ENCODE peak calls at places on chromosomes 4 and X, in ten cellular contexts. One of them, this sample, is unnamed.

GRCh38 chrX:130260316-130260715 is 8.4 kb downstream of the ZNF280C start:
- DNase-seq in OCI-LY7: no peak
- DNase-seq in HepG2: no peak
- DNase-seq in A549: no peak
- DNase-seq in Peyer's patch: no peak
- DNase-seq in pancreas: no peak
- DNase-seq in lower lobe of right lung: no peak
- DNase-seq in right lobe of liver: no peak
- DNase-seq in IMR-90: peak; percentile 58
- DNase-seq in CD8-positive, alpha-beta T cell: no peak
- DNase-seq in this sample: no peak

GRCh38 chr4:67220848-67221247 is 324.5 kb downstream of the CENPC start:
- DNase-seq in OCI-LY7: no peak
- DNase-seq in HepG2: no peak
- DNase-seq in A549: no peak
- DNase-seq in Peyer's patch: no peak
- DNase-seq in pancreas: no peak
- DNase-seq in lower lobe of right lung: no peak
- DNase-seq in right lobe of liver: no peak
- DNase-seq in IMR-90: no peak
- DNase-seq in CD8-positive, alpha-beta T cell: no peak
- DNase-seq in this sample: no peak

GRCh38 chr4:10655968-10656367 is 28.6 kb downstream of the CLNK start:
- DNase-seq in OCI-LY7: no peak
- DNase-seq in HepG2: no peak
- DNase-seq in A549: no peak
- DNase-seq in Peyer's patch: no peak
- DNase-seq in pancreas: no peak
- DNase-seq in lower lobe of right lung: no peak
- DNase-seq in right lobe of liver: no peak
- DNase-seq in IMR-90: peak; percentile 88
- DNase-seq in CD8-positive, alpha-beta T cell: no peak
- DNase-seq in this sample: no peak

GRCh38 chrX:40167240-40168182 is 69.8 kb upstream of the BCOR start:
- DNase-seq in OCI-LY7: peak; percentile 37
- DNase-seq in HepG2: no peak
- DNase-seq in A549: no peak
- DNase-seq in Peyer's patch: no peak
- DNase-seq in pancreas: peak; percentile 68
- DNase-seq in lower lobe of right lung: no peak
- DNase-seq in right lobe of liver: no peak
- DNase-seq in IMR-90: no peak
- DNase-seq in CD8-positive, alpha-beta T cell: peak; percentile 36
- DNase-seq in this sample: peak; percentile 44

GRCh38 chrX:41923925-41924693 is 755 bp upstream of the CASK start:
- DNase-seq in OCI-LY7: peak; percentile 61
- DNase-seq in HepG2: no peak
- DNase-seq in A549: peak; percentile 44
- DNase-seq in Peyer's patch: peak; percentile 49
- DNase-seq in pancreas: no peak
- DNase-seq in lower lobe of right lung: peak; percentile 41
- DNase-seq in right lobe of liver: peak; percentile 43
- DNase-seq in IMR-90: peak; percentile 26
- DNase-seq in CD8-positive, alpha-beta T cell: peak; percentile 40
- DNase-seq in this sample: peak; percentile 51

GRCh38 chr4:41334182-41334581 is 77.5 kb downstream of the UCHL1 start:
- DNase-seq in OCI-LY7: no peak
- DNase-seq in HepG2: no peak
- DNase-seq in A549: no peak
- DNase-seq in Peyer's patch: no peak
- DNase-seq in pancreas: no peak
- DNase-seq in lower lobe of right lung: no peak
- DNase-seq in right lobe of liver: no peak
- DNase-seq in IMR-90: no peak
- DNase-seq in CD8-positive, alpha-beta T cell: no peak
- DNase-seq in this sample: no peak

GRCh38 chr4:40299704-40300336 is 35.3 kb upstream of the CHRNA9 start:
- DNase-seq in OCI-LY7: peak; percentile 63
- DNase-seq in HepG2: no peak
- DNase-seq in A549: no peak
- DNase-seq in Peyer's patch: no peak
- DNase-seq in pancreas: no peak
- DNase-seq in lower lobe of right lung: no peak
- DNase-seq in right lobe of liver: no peak
- DNase-seq in IMR-90: no peak
- DNase-seq in CD8-positive, alpha-beta T cell: peak; percentile 22
- DNase-seq in this sample: no peak

GRCh38 chrX:106035064-106035463 is 3.5 kb downstream of the SERPINA7 start:
- DNase-seq in OCI-LY7: peak; percentile 0
- DNase-seq in HepG2: peak; percentile 8
- DNase-seq in A549: no peak
- DNase-seq in Peyer's patch: no peak
- DNase-seq in pancreas: no peak
- DNase-seq in lower lobe of right lung: no peak
- DNase-seq in right lobe of liver: no peak
- DNase-seq in IMR-90: no peak
- DNase-seq in CD8-positive, alpha-beta T cell: no peak
- DNase-seq in this sample: no peak

GRCh38 chr4:87977521-87978278 is 2.2 kb downstream of the SPP1 start:
- DNase-seq in OCI-LY7: no peak
- DNase-seq in HepG2: no peak
- DNase-seq in A549: no peak
- DNase-seq in Peyer's patch: no peak
- DNase-seq in pancreas: no peak
- DNase-seq in lower lobe of right lung: no peak
- DNase-seq in right lobe of liver: no peak
- DNase-seq in IMR-90: no peak
- DNase-seq in CD8-positive, alpha-beta T cell: no peak
- DNase-seq in this sample: no peak

GRCh38 chr4:87973283-87974169 is 2.0 kb upstream of the SPP1 start:
- DNase-seq in OCI-LY7: peak; percentile 60
- DNase-seq in HepG2: peak; percentile 63
- DNase-seq in A549: peak; percentile 13
- DNase-seq in Peyer's patch: no peak
- DNase-seq in pancreas: no peak
- DNase-seq in lower lobe of right lung: peak; percentile 56
- DNase-seq in right lobe of liver: peak; percentile 64
- DNase-seq in IMR-90: peak; percentile 84
- DNase-seq in CD8-positive, alpha-beta T cell: no peak
- DNase-seq in this sample: peak; percentile 30

GRCh38 chr4:87974856-87975462 is 555 bp upstream of the SPP1 start:
- DNase-seq in OCI-LY7: no peak
- DNase-seq in HepG2: peak; percentile 58
- DNase-seq in A549: peak; percentile 7
- DNase-seq in Peyer's patch: no peak
- DNase-seq in pancreas: no peak
- DNase-seq in lower lobe of right lung: no peak
- DNase-seq in right lobe of liver: peak; percentile 82
- DNase-seq in IMR-90: peak; percentile 4
- DNase-seq in CD8-positive, alpha-beta T cell: no peak
- DNase-seq in this sample: no peak

GRCh38 chr4:87978656-87979055 is 3.1 kb downstream of the SPP1 start:
- DNase-seq in OCI-LY7: no peak
- DNase-seq in HepG2: no peak
- DNase-seq in A549: no peak
- DNase-seq in Peyer's patch: no peak
- DNase-seq in pancreas: no peak
- DNase-seq in lower lobe of right lung: no peak
- DNase-seq in right lobe of liver: no peak
- DNase-seq in IMR-90: peak; percentile 62
- DNase-seq in CD8-positive, alpha-beta T cell: no peak
- DNase-seq in this sample: no peak

DNA sequence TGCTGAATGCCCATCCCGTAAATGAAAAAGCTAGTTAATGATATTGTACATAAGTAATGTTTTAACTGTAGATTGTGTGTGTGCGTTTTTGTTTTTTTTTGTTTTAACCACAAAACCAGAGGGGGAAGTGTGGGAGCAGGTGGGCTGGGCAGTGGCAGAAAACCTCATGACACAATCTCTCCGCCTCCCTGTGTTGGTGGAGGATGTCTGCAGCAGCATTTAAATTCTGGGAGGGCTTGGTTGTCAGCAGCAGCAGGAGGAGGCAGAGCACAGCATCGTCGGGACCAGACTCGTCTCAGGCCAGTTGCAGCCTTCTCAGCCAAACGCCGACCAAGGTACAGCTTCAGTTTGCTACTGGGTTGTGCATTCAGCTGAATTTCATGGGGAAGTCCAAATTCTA is at the start of gene SPP1:
- DNase-seq in OCI-LY7: peak; percentile 47
- DNase-seq in HepG2: peak; percentile 66
- DNase-seq in A549: peak; percentile 25
- DNase-seq in Peyer's patch: no peak
- DNase-seq in pancreas: no peak
- DNase-seq in lower lobe of right lung: no peak
- DNase-seq in right lobe of liver: no peak
- DNase-seq in IMR-90: peak; percentile 13
- DNase-seq in CD8-positive, alpha-beta T cell: no peak
- DNase-seq in this sample: no peak
- TF ChIP-seq CTCF in OCI-LY7: no peak
- TF ChIP-seq CTCF in HepG2: peak; percentile 37
- TF ChIP-seq CTCF in A549: no peak
- TF ChIP-seq CTCF in Peyer's patch: no peak
- TF ChIP-seq CTCF in pancreas: no peak
- TF ChIP-seq CTCF in lower lobe of right lung: no peak
- TF ChIP-seq CTCF in right lobe of liver: no peak
- TF ChIP-seq CTCF in IMR-90: no peak
- TF ChIP-seq CTCF in CD8-positive, alpha-beta T cell: no peak
- TF ChIP-seq CTCF in this sample: no peak

GRCh38 chr4:3225946-3226345 is 23.0 kb upstream of the MSANTD1 start:
- DNase-seq in OCI-LY7: no peak
- DNase-seq in HepG2: no peak
- DNase-seq in A549: no peak
- DNase-seq in Peyer's patch: peak; percentile 31
- DNase-seq in pancreas: no peak
- DNase-seq in lower lobe of right lung: peak; percentile 65
- DNase-seq in right lobe of liver: no peak
- DNase-seq in IMR-90: no peak
- DNase-seq in CD8-positive, alpha-beta T cell: no peak
- DNase-seq in this sample: no peak

GRCh38 chr4:3227878-3228675 is 20.9 kb upstream of the MSANTD1 start:
- DNase-seq in OCI-LY7: no peak
- DNase-seq in HepG2: no peak
- DNase-seq in A549: no peak
- DNase-seq in Peyer's patch: peak; percentile 29
- DNase-seq in pancreas: no peak
- DNase-seq in lower lobe of right lung: peak; percentile 38
- DNase-seq in right lobe of liver: no peak
- DNase-seq in IMR-90: peak; percentile 21
- DNase-seq in CD8-positive, alpha-beta T cell: no peak
- DNase-seq in this sample: no peak

GRCh38 chr4:3226467-3226866 is 22.5 kb upstream of the MSANTD1 start:
- DNase-seq in OCI-LY7: no peak
- DNase-seq in HepG2: no peak
- DNase-seq in A549: no peak
- DNase-seq in Peyer's patch: peak; percentile 44
- DNase-seq in pancreas: no peak
- DNase-seq in lower lobe of right lung: peak; percentile 60
- DNase-seq in right lobe of liver: no peak
- DNase-seq in IMR-90: no peak
- DNase-seq in CD8-positive, alpha-beta T cell: no peak
- DNase-seq in this sample: peak; percentile 28

GRCh38 chr4:3224971-3225850 is 23.7 kb upstream of the MSANTD1 start:
- DNase-seq in OCI-LY7: no peak
- DNase-seq in HepG2: no peak
- DNase-seq in A549: no peak
- DNase-seq in Peyer's patch: peak; percentile 43
- DNase-seq in pancreas: no peak
- DNase-seq in lower lobe of right lung: peak; percentile 47
- DNase-seq in right lobe of liver: no peak
- DNase-seq in IMR-90: no peak
- DNase-seq in CD8-positive, alpha-beta T cell: no peak
- DNase-seq in this sample: no peak

DNA sequence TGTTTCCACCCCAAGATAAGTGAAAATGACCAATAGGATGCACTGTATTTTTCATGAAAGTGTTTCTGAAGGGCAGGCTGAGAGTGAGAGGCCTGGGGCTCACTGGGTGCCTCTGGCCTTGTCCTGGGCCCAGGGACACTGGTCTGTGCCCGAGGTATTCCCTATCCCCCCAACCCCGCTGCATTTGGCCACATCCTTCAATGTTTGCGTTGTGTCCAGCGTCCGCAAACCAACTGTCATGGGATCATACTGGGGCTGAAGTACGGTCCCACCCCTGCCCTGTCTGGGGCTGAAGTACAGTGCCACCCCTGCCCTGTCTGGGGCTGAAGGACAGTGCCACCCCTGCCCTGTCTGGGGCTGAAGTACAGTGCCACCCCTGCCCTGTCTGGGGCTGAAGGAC is 22.0 kb upstream of the MSANTD1 start:
- DNase-seq in OCI-LY7: no peak
- DNase-seq in HepG2: no peak
- DNase-seq in A549: no peak
- DNase-seq in Peyer's patch: no peak
- DNase-seq in pancreas: no peak
- DNase-seq in lower lobe of right lung: peak; percentile 52
- DNase-seq in right lobe of liver: no peak
- DNase-seq in IMR-90: no peak
- DNase-seq in CD8-positive, alpha-beta T cell: no peak
- DNase-seq in this sample: no peak
- H3K27ac ChIP-seq in OCI-LY7: no peak overlapping the region
- H3K27ac ChIP-seq in HepG2: peak overlapping the region; percentile 35
- H3K27ac ChIP-seq in A549: no peak overlapping the region
- H3K27ac ChIP-seq in Peyer's patch: peak overlapping the region; percentile 65
- H3K27ac ChIP-seq in pancreas: no peak overlapping the region
- H3K27ac ChIP-seq in lower lobe of right lung: peak overlapping the region; percentile 81
- H3K27ac ChIP-seq in right lobe of liver: peak overlapping the region; percentile 57
- H3K27ac ChIP-seq in IMR-90: no peak overlapping the region
- H3K27ac ChIP-seq in CD8-positive, alpha-beta T cell: no peak overlapping the region
- H3K27ac ChIP-seq in this sample: peak overlapping the region; percentile 46

GRCh38 chrX:149004936-149005335 is 500.2 kb downstream of the IDS start:
- DNase-seq in OCI-LY7: no peak
- DNase-seq in HepG2: no peak
- DNase-seq in A549: no peak
- DNase-seq in Peyer's patch: no peak
- DNase-seq in pancreas: no peak
- DNase-seq in lower lobe of right lung: no peak
- DNase-seq in right lobe of liver: no peak
- DNase-seq in IMR-90: no peak
- DNase-seq in CD8-positive, alpha-beta T cell: no peak
- DNase-seq in this sample: no peak
- TF ChIP-seq CTCF in OCI-LY7: no peak
- TF ChIP-seq CTCF in HepG2: no peak
- TF ChIP-seq CTCF in A549: no peak
- TF ChIP-seq CTCF in Peyer's patch: no peak
- TF ChIP-seq CTCF in pancreas: no peak
- TF ChIP-seq CTCF in lower lobe of right lung: no peak
- TF ChIP-seq CTCF in right lobe of liver: no peak
- TF ChIP-seq CTCF in IMR-90: peak; percentile 10
- TF ChIP-seq CTCF in CD8-positive, alpha-beta T cell: no peak
- TF ChIP-seq CTCF in this sample: no peak

GRCh38 chrX:8306296-8306975 is 135.4 kb upstream of the VCX2 start:
- DNase-seq in OCI-LY7: no peak
- DNase-seq in HepG2: no peak
- DNase-seq in A549: no peak
- DNase-seq in Peyer's patch: no peak
- DNase-seq in pancreas: no peak
- DNase-seq in lower lobe of right lung: no peak
- DNase-seq in right lobe of liver: no peak
- DNase-seq in IMR-90: no peak
- DNase-seq in CD8-positive, alpha-beta T cell: no peak
- DNase-seq in this sample: no peak

GRCh38 chrX:8304668-8305067 is 133.6 kb upstream of the VCX2 start:
- DNase-seq in OCI-LY7: no peak
- DNase-seq in HepG2: no peak
- DNase-seq in A549: no peak
- DNase-seq in Peyer's patch: no peak
- DNase-seq in pancreas: no peak
- DNase-seq in lower lobe of right lung: no peak
- DNase-seq in right lobe of liver: no peak
- DNase-seq in IMR-90: no peak
- DNase-seq in CD8-positive, alpha-beta T cell: no peak
- DNase-seq in this sample: no peak

DNA sequence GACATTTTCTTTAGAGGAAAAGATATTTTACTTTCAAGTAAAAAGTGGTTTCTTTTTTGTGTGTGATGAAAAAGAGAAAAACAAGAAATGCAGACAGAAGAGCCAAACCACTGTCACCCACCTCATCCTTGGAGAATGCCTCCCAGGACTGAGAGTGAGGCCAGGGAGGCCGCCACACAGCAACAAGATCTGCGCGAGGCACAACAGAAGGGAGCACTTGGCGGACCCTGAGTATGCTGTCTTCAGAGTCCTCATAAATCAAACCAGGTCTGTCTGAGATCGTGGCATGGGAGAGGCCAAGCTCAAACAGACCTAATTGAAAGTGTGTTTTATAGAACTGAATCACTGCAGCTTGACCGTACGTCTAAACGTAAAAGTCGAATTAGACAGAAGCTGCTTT is 134.3 kb upstream of the VCX2 start:
- DNase-seq in OCI-LY7: no peak
- DNase-seq in HepG2: no peak
- DNase-seq in A549: no peak
- DNase-seq in Peyer's patch: no peak
- DNase-seq in pancreas: no peak
- DNase-seq in lower lobe of right lung: no peak
- DNase-seq in right lobe of liver: no peak
- DNase-seq in IMR-90: no peak
- DNase-seq in CD8-positive, alpha-beta T cell: no peak
- DNase-seq in this sample: no peak
- H3K27ac ChIP-seq in OCI-LY7: no peak overlapping the region
- H3K27ac ChIP-seq in HepG2: no peak overlapping the region
- H3K27ac ChIP-seq in A549: no peak overlapping the region
- H3K27ac ChIP-seq in Peyer's patch: no peak overlapping the region
- H3K27ac ChIP-seq in pancreas: no peak overlapping the region
- H3K27ac ChIP-seq in lower lobe of right lung: no peak overlapping the region
- H3K27ac ChIP-seq in right lobe of liver: no peak overlapping the region
- H3K27ac ChIP-seq in IMR-90: no peak overlapping the region
- H3K27ac ChIP-seq in CD8-positive, alpha-beta T cell: no peak overlapping the region
- H3K27ac ChIP-seq in this sample: no peak overlapping the region